ENCODE peak calls at places on chromosome 11, in ten cellular contexts. One of them, this sample, is unnamed.

GRCh38 chr11:101127348-101127698 is 2.3 kb downstream of the PGR start:
- DNase-seq in sigmoid colon: peak; percentile 69
- DNase-seq in GM12878: no peak
- DNase-seq in HepG2: no peak
- DNase-seq in tibial nerve: no peak
- DNase-seq in upper lobe of left lung: no peak
- DNase-seq in stomach: no peak
- DNase-seq in transverse colon: peak; percentile 26
- DNase-seq in esophagus muscularis mucosa: no peak
- DNase-seq in A549: no peak
- DNase-seq in this sample: peak; percentile 53

GRCh38 chr11:127042445-127042844 is 41.9 kb upstream of the KIRREL3 start:
- DNase-seq in stomach: no peak
- DNase-seq in GM12878: no peak
- DNase-seq in esophagus muscularis mucosa: no peak
- DNase-seq in upper lobe of left lung: no peak
- DNase-seq in transverse colon: no peak
- DNase-seq in HepG2: no peak
- DNase-seq in tibial nerve: no peak
- DNase-seq in sigmoid colon: no peak
- DNase-seq in A549: no peak
- DNase-seq in this sample: no peak

GRCh38 chr11:130068546-130068985 is 1.1 kb upstream of the APLP2 start:
- DNase-seq in sigmoid colon: no peak
- DNase-seq in stomach: no peak
- DNase-seq in tibial nerve: no peak
- DNase-seq in HepG2: peak; percentile 33
- DNase-seq in transverse colon: no peak
- DNase-seq in esophagus muscularis mucosa: no peak
- DNase-seq in upper lobe of left lung: no peak
- DNase-seq in GM12878: no peak
- DNase-seq in A549: no peak
- DNase-seq in this sample: peak; percentile 26

GRCh38 chr11:134294664-134295063 is 18.5 kb downstream of the GLB1L3 start:
- DNase-seq in esophagus muscularis mucosa: peak; percentile 83
- DNase-seq in tibial nerve: no peak
- DNase-seq in transverse colon: no peak
- DNase-seq in upper lobe of left lung: no peak
- DNase-seq in stomach: no peak
- DNase-seq in A549: no peak
- DNase-seq in HepG2: no peak
- DNase-seq in GM12878: no peak
- DNase-seq in sigmoid colon: no peak
- DNase-seq in this sample: no peak

GRCh38 chr11:128496684-128497056 is 90.7 kb downstream of the ETS1 start:
- DNase-seq in esophagus muscularis mucosa: no peak
- DNase-seq in GM12878: no peak
- DNase-seq in upper lobe of left lung: no peak
- DNase-seq in sigmoid colon: no peak
- DNase-seq in HepG2: no peak
- DNase-seq in stomach: no peak
- DNase-seq in A549: peak; percentile 65
- DNase-seq in transverse colon: no peak
- DNase-seq in tibial nerve: no peak
- DNase-seq in this sample: no peak

GRCh38 chr11:6259638-6260019 is at the start of gene CCKBR:
- DNase-seq in GM12878: no peak
- DNase-seq in esophagus muscularis mucosa: no peak
- DNase-seq in sigmoid colon: peak; percentile 64
- DNase-seq in HepG2: no peak
- DNase-seq in A549: no peak
- DNase-seq in upper lobe of left lung: peak; percentile 88
- DNase-seq in transverse colon: peak; percentile 23
- DNase-seq in tibial nerve: no peak
- DNase-seq in stomach: peak; percentile 81
- DNase-seq in this sample: peak; percentile 50

GRCh38 chr11:129440028-129440630 is 64.5 kb downstream of the BARX2 start:
- DNase-seq in A549: peak; percentile 17
- DNase-seq in esophagus muscularis mucosa: no peak
- DNase-seq in GM12878: no peak
- DNase-seq in HepG2: peak; percentile 26
- DNase-seq in stomach: no peak
- DNase-seq in transverse colon: no peak
- DNase-seq in upper lobe of left lung: peak; percentile 36
- DNase-seq in sigmoid colon: no peak
- DNase-seq in tibial nerve: no peak
- DNase-seq in this sample: no peak

GRCh38 chr11:83284501-83285051 is 1.6 kb downstream of the CCDC90B start:
- DNase-seq in transverse colon: no peak
- DNase-seq in sigmoid colon: no peak
- DNase-seq in HepG2: peak; percentile 72
- DNase-seq in stomach: no peak
- DNase-seq in A549: no peak
- DNase-seq in upper lobe of left lung: no peak
- DNase-seq in GM12878: no peak
- DNase-seq in tibial nerve: no peak
- DNase-seq in esophagus muscularis mucosa: no peak
- DNase-seq in this sample: no peak

GRCh38 chr11:43638717-43639116 is 41.8 kb upstream of the HSD17B12 start:
- DNase-seq in GM12878: no peak
- DNase-seq in A549: no peak
- DNase-seq in sigmoid colon: no peak
- DNase-seq in tibial nerve: no peak
- DNase-seq in esophagus muscularis mucosa: no peak
- DNase-seq in transverse colon: no peak
- DNase-seq in HepG2: no peak
- DNase-seq in stomach: no peak
- DNase-seq in upper lobe of left lung: no peak
- DNase-seq in this sample: no peak

GRCh38 chr11:35761887-35762286 is 99.3 kb downstream of the TRIM44 start:
- DNase-seq in tibial nerve: no peak
- DNase-seq in upper lobe of left lung: no peak
- DNase-seq in A549: no peak
- DNase-seq in esophagus muscularis mucosa: no peak
- DNase-seq in HepG2: no peak
- DNase-seq in GM12878: no peak
- DNase-seq in stomach: no peak
- DNase-seq in sigmoid colon: no peak
- DNase-seq in transverse colon: no peak
- DNase-seq in this sample: no peak

GRCh38 chr11:124740277-124740882 is 638 bp downstream of the NRGN start:
- DNase-seq in stomach: no peak
- DNase-seq in tibial nerve: no peak
- DNase-seq in GM12878: no peak
- DNase-seq in A549: peak; percentile 23
- DNase-seq in esophagus muscularis mucosa: no peak
- DNase-seq in upper lobe of left lung: peak; percentile 87
- DNase-seq in HepG2: no peak
- DNase-seq in sigmoid colon: no peak
- DNase-seq in transverse colon: no peak
- DNase-seq in this sample: no peak

GRCh38 chr11:126592496-126593410 is 237.3 kb downstream of the ST3GAL4 start:
- DNase-seq in transverse colon: no peak
- DNase-seq in HepG2: no peak
- DNase-seq in A549: no peak
- DNase-seq in sigmoid colon: no peak
- DNase-seq in esophagus muscularis mucosa: no peak
- DNase-seq in GM12878: no peak
- DNase-seq in stomach: no peak
- DNase-seq in upper lobe of left lung: peak; percentile 40
- DNase-seq in tibial nerve: no peak
- DNase-seq in this sample: no peak

GRCh38 chr11:15074206-15075161 is 1.1 kb downstream of the CALCB start:
- DNase-seq in HepG2: peak; percentile 62
- DNase-seq in sigmoid colon: peak; percentile 87
- DNase-seq in esophagus muscularis mucosa: peak; percentile 95
- DNase-seq in upper lobe of left lung: peak; percentile 91
- DNase-seq in stomach: peak; percentile 91
- DNase-seq in GM12878: no peak
- DNase-seq in tibial nerve: peak; percentile 81
- DNase-seq in A549: peak; percentile 85
- DNase-seq in transverse colon: peak; percentile 86
- DNase-seq in this sample: peak; percentile 37

DNA sequence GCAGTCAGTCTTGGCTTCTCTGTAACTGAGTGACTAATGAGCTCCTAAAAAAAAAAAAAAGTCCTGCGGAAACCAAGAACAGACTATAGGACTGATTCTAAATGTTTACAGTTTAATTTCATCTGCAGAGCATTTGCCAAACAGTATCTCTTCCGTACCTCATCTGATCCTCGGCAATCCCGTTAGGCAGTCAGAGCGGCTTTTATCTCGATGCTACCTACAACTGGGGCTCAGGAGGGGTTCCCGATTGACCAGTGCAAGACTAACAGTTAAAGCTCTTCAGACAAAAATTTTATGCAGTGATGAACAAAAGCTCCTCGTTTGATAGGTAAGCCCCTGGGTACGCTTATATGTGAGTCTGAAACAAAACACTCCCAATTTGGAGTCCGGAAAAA is 628 bp downstream of the KIF18A start:
- DNase-seq in tibial nerve: no peak
- DNase-seq in HepG2: peak; percentile 12
- DNase-seq in A549: no peak
- DNase-seq in stomach: no peak
- DNase-seq in upper lobe of left lung: no peak
- DNase-seq in sigmoid colon: no peak
- DNase-seq in GM12878: peak; percentile 21
- DNase-seq in transverse colon: no peak
- DNase-seq in esophagus muscularis mucosa: no peak
- DNase-seq in this sample: no peak
- TF ChIP-seq EP300 in tibial nerve: no peak
- TF ChIP-seq EP300 in HepG2: no peak
- TF ChIP-seq EP300 in A549: no peak
- TF ChIP-seq EP300 in stomach: no peak
- TF ChIP-seq EP300 in upper lobe of left lung: no peak
- TF ChIP-seq EP300 in sigmoid colon: no peak
- TF ChIP-seq EP300 in GM12878: no peak
- TF ChIP-seq EP300 in transverse colon: no peak
- TF ChIP-seq EP300 in esophagus muscularis mucosa: no peak
- TF ChIP-seq EP300 in this sample: no peak

DNA sequence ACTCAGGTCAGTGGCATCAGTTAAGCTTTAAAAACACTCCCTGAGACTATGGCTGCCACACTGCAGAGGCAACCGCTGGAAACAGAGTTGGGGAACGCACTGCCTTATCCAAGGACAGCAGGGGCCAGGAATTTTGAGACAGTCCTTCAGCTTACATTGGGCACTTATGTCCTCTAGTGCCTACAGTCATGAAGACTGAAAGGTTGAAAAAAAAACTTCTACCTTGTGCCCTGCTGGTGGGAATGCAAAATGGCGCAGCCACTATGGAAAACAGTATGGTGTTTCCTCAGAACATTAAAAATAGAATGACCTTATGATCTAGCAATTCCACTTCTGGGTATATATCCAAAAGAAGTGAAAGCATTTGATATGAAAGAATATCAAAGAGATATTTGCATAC is 19.6 kb downstream of the DKK3 start:
- DNase-seq in GM12878: no peak
- DNase-seq in A549: no peak
- DNase-seq in upper lobe of left lung: no peak
- DNase-seq in tibial nerve: no peak
- DNase-seq in stomach: no peak
- DNase-seq in esophagus muscularis mucosa: no peak
- DNase-seq in HepG2: peak; percentile 11
- DNase-seq in transverse colon: no peak
- DNase-seq in sigmoid colon: no peak
- DNase-seq in this sample: no peak
- H3K27ac ChIP-seq in GM12878: no peak overlapping the region
- H3K27ac ChIP-seq in A549: peak overlapping the region; percentile 86
- H3K27ac ChIP-seq in upper lobe of left lung: peak overlapping the region; percentile 36
- H3K27ac ChIP-seq in tibial nerve: no peak overlapping the region
- H3K27ac ChIP-seq in stomach: peak overlapping the region; percentile 49
- H3K27ac ChIP-seq in esophagus muscularis mucosa: peak overlapping the region; percentile 51
- H3K27ac ChIP-seq in HepG2: no peak overlapping the region
- H3K27ac ChIP-seq in transverse colon: no peak overlapping the region
- H3K27ac ChIP-seq in sigmoid colon: no peak overlapping the region
- H3K27ac ChIP-seq in this sample: no peak overlapping the region

GRCh38 chr11:13834463-13834862 is 128.1 kb upstream of the SPON1 start:
- DNase-seq in GM12878: no peak
- DNase-seq in stomach: no peak
- DNase-seq in esophagus muscularis mucosa: no peak
- DNase-seq in A549: peak; percentile 4
- DNase-seq in upper lobe of left lung: no peak
- DNase-seq in transverse colon: no peak
- DNase-seq in sigmoid colon: no peak
- DNase-seq in tibial nerve: no peak
- DNase-seq in HepG2: no peak
- DNase-seq in this sample: no peak
- TF ChIP-seq EP300 in GM12878: no peak
- TF ChIP-seq EP300 in stomach: no peak
- TF ChIP-seq EP300 in esophagus muscularis mucosa: no peak
- TF ChIP-seq EP300 in A549: no peak
- TF ChIP-seq EP300 in upper lobe of left lung: no peak
- TF ChIP-seq EP300 in transverse colon: no peak
- TF ChIP-seq EP300 in sigmoid colon: no peak
- TF ChIP-seq EP300 in tibial nerve: no peak
- TF ChIP-seq EP300 in HepG2: no peak
- TF ChIP-seq EP300 in this sample: no peak

GRCh38 chr11:831951-832528 is 712 bp upstream of the CD151 start:
- DNase-seq in stomach: no peak
- DNase-seq in sigmoid colon: no peak
- DNase-seq in tibial nerve: no peak
- DNase-seq in GM12878: no peak
- DNase-seq in HepG2: no peak
- DNase-seq in esophagus muscularis mucosa: no peak
- DNase-seq in upper lobe of left lung: peak; percentile 73
- DNase-seq in A549: no peak
- DNase-seq in transverse colon: no peak
- DNase-seq in this sample: no peak
- H3K27ac ChIP-seq in stomach: peak overlapping the region; percentile 94
- H3K27ac ChIP-seq in sigmoid colon: no peak overlapping the region
- H3K27ac ChIP-seq in tibial nerve: peak overlapping the region; percentile 93
- H3K27ac ChIP-seq in GM12878: no peak overlapping the region
- H3K27ac ChIP-seq in HepG2: no peak overlapping the region
- H3K27ac ChIP-seq in esophagus muscularis mucosa: peak overlapping the region; percentile 93
- H3K27ac ChIP-seq in upper lobe of left lung: peak overlapping the region; percentile 93
- H3K27ac ChIP-seq in A549: peak overlapping the region; percentile 100
- H3K27ac ChIP-seq in transverse colon: peak overlapping the region; percentile 95
- H3K27ac ChIP-seq in this sample: no peak overlapping the region

DNA sequence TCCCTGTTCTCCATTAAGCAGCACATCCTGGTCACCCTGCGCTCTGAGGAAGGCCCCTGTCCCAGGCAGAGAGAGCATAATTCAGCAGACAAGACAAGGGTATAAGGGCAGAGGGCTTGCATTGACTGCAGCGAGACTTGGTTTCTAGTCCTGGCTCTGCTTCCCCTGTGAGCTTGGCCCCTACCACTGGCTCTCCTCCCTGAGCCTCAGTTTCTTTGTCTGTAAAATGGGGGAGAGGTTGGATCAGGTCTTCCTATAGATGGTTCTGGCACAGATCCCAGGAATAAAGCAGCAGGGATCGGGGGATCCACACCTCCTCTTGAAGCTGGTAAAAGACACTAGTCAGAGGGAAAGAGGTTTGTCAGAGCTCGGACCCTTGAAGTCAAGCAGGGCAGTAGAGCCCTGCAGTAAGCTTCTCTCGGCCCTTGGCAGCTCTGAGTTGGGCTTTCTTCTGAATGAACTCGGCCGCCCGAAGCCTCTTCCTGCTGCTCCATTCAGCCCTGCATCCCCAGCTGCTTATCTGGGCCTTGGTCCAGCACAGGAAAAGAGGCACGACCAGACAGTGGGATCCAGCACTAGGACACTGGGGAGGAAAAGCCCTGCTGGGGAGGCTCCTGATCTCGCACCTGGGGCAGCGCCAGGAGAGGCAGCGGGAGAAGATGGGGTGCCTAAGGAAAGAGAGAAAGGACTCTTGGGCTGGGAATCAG is 2.1 kb downstream of the CREB3L1 start:
- DNase-seq in transverse colon: peak; percentile 65
- DNase-seq in GM12878: no peak
- DNase-seq in esophagus muscularis mucosa: no peak
- DNase-seq in HepG2: no peak
- DNase-seq in tibial nerve: no peak
- DNase-seq in stomach: peak; percentile 58
- DNase-seq in upper lobe of left lung: no peak
- DNase-seq in A549: no peak
- DNase-seq in sigmoid colon: peak; percentile 91
- DNase-seq in this sample: peak; percentile 72
- TF ChIP-seq EP300 in transverse colon: no peak
- TF ChIP-seq EP300 in GM12878: no peak
- TF ChIP-seq EP300 in esophagus muscularis mucosa: no peak
- TF ChIP-seq EP300 in HepG2: no peak
- TF ChIP-seq EP300 in tibial nerve: no peak
- TF ChIP-seq EP300 in stomach: no peak
- TF ChIP-seq EP300 in upper lobe of left lung: no peak
- TF ChIP-seq EP300 in A549: no peak
- TF ChIP-seq EP300 in sigmoid colon: no peak
- TF ChIP-seq EP300 in this sample: no peak